ENCODE peak calls at places on chromosomes 13 and 19, in five cellular contexts. V, B, Z, E and H are unnamed samples.

GRCh38 chr19:52889076-52889475 is 8.4 kb downstream of the ZNF320 start:
- DNase-seq in Z (no peak), B (no peak), V (no peak), E (no peak), H (no peak)

GRCh38 chr19:47093841-47094240 is 19.7 kb downstream of the ZC3H4 start:
- DNase-seq in Z (no peak), V (no peak), E (no peak), B (no peak), H (no peak)

GRCh38 chr19:54551950-54552912 is 21.4 kb upstream of the LILRA2 start:
- DNase-seq in V (no peak), Z (no peak), E (no peak), B (no peak), H (no peak)

GRCh38 chr19:4581381-4582111 is 22.1 kb upstream of the SEMA6B start:
- DNase-seq in Z (peak), V (peak), E (peak), B (no peak), H (no peak)

GRCh38 chr19:32316034-32316433 is 29.4 kb upstream of the ZNF507 start:
- DNase-seq in Z (peak), V (no peak), E (no peak), B (no peak), H (no peak)

GRCh38 chr13:105403065-105403464 is 1132.4 kb downstream of the EFNB2 start:
- DNase-seq in Z (no peak), B (no peak), E (peak), V (no peak), H (peak)

GRCh38 chr19:3710265-3710812 is 2.2 kb downstream of the TJP3 start:
- DNase-seq in B (peak), V (peak), Z (peak), E (peak), H (peak)

GRCh38 chr13:113074401-113074800 is 31.2 kb upstream of the F7 start:
- DNase-seq in V (no peak), B (no peak), E (no peak), Z (no peak), H (no peak)

GRCh38 chr13:47903836-47904235 is 97.2 kb downstream of the SUCLA2 start:
- DNase-seq in E (peak), B (peak), V (peak), Z (no peak), H (peak)

GRCh38 chr13:95199896-95200295 is 101.4 kb downstream of the ABCC4 start:
- DNase-seq in Z (no peak), E (no peak), V (no peak), B (no peak), H (no peak)

GRCh38 chr13:109682534-109683244 is 103.7 kb downstream of the IRS2 start:
- DNase-seq in E (no peak), V (no peak), Z (no peak), B (no peak), H (no peak)

GRCh38 chr19:53900191-53900860 is 8.8 kb upstream of the CACNG7 start:
- DNase-seq in E (no peak), Z (no peak), B (no peak), V (no peak), H (no peak)

GRCh38 chr13:93055233-93055632 is 171.4 kb upstream of the GPC6 start:
- DNase-seq in E (no peak), Z (no peak), V (no peak), B (no peak), H (no peak)

GRCh38 chr13:101523732-101524131 is 71.3 kb downstream of the ITGBL1 start:
- DNase-seq in V (peak), B (peak), E (peak), Z (no peak), H (peak)

GRCh38 chr19:18401580-18402112 is 4.2 kb upstream of the LRRC25 start:
- DNase-seq in E (peak), V (peak), Z (peak), B (peak), H (peak)

GRCh38 chr13:44364601-44365000 is 9.0 kb upstream of the SERP2 start:
- DNase-seq in E (peak), B (peak), Z (no peak), V (peak), H (peak)

GRCh38 chr19:17576758-17577532 is 21.5 kb downstream of the COLGALT1 start:
- DNase-seq in V (no peak), B (peak), Z (peak), E (peak), H (peak)

GRCh38 chr13:36919206-36919832 is 719 bp downstream of the SMAD9 start:
- DNase-seq in E (peak), B (peak), Z (no peak), V (peak), H (peak)

GRCh38 chr19:45086453-45086852 is 6.5 kb upstream of the PPP1R37 start:
- DNase-seq in E (no peak), V (no peak), Z (no peak), B (no peak), H (no peak)

GRCh38 chr13:46593403-46593802 is 40.4 kb downstream of the LRCH1 start:
- DNase-seq in B (no peak), Z (no peak), V (no peak), E (no peak), H (no peak)

GRCh38 chr19:45863840-45864628 is at the start of gene FOXA3:
- DNase-seq in B (no peak), V (peak), E (peak), Z (peak), H (peak)

GRCh38 chr19:53037101-53038097 is 7.1 kb upstream of the ERVV-2 start:
- DNase-seq in V (no peak), Z (peak), E (peak), B (peak), H (peak)

GRCh38 chr13:48028066-48028465 is 9.5 kb upstream of the NUDT15 start:
- DNase-seq in V (peak), Z (no peak), E (no peak), B (no peak), H (no peak)

GRCh38 chr13:30196025-30196424 is 111.3 kb downstream of the KATNAL1 start:
- DNase-seq in E (peak), V (peak), Z (no peak), B (no peak), H (no peak)

GRCh38 chr19:750640-751423 is at the start of gene MISP:
- DNase-seq in V (peak), B (no peak), E (no peak), Z (peak), H (no peak)

GRCh38 chr13:109951491-109951890 is 165.1 kb upstream of the IRS2 start:
- DNase-seq in B (no peak), E (no peak), Z (no peak), V (no peak), H (no peak)

GRCh38 chr13:78131811-78132210 is 213.2 kb upstream of the EDNRB start:
- DNase-seq in E (no peak), B (peak), Z (no peak), V (peak), H (no peak)

GRCh38 chr13:75685239-75685697 is 49.1 kb downstream of the LMO7 start:
- DNase-seq in B (peak), V (peak), E (peak), Z (no peak), H (peak)

GRCh38 chr13:109479991-109480696 is 306.2 kb downstream of the IRS2 start:
- DNase-seq in E (peak), B (peak), V (peak), Z (no peak), H (peak)

GRCh38 chr19:43532962-43533545 is at the start of gene ZNF575:
- DNase-seq in V (peak), E (peak), Z (peak), B (peak), H (peak)

GRCh38 chr19:1768918-1769644 is 15.8 kb downstream of the ONECUT3 start:
- DNase-seq in Z (no peak), E (no peak), B (no peak), V (no peak), H (no peak)

GRCh38 chr19:1767464-1767933 is 14.2 kb downstream of the ONECUT3 start:
- DNase-seq in B (peak), E (no peak), V (peak), Z (peak), H (peak)

GRCh38 chr19:1769645-1769985 is 16.3 kb downstream of the ONECUT3 start:
- DNase-seq in V (no peak), B (no peak), E (no peak), Z (no peak), H (no peak)

GRCh38 chr19:1766800-1767352 is 13.6 kb downstream of the ONECUT3 start:
- DNase-seq in Z (peak), E (no peak), V (no peak), B (no peak), H (no peak)

DNA sequence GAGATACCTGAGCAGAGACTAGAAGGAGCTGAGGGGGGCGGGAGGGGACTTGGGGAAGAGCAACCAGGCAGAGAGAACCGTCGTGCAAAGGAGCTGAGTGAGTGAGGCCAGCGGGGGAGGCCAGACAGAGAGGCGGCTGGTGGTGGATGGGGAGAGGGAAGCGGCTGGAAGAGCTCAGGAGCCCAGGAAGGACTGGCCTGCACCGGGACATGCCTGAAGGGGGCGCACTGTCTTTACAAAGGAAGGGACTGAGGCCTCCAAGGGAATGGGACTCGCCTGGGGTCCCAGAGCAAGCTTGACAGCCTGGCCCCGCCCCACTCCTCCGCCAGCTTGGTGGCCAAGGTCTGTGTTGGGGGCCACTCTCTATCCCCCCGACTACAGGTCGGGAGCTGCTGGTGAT is 14.9 kb downstream of the ONECUT3 start:
- DNase-seq in V (no peak), B (no peak), Z (peak), E (no peak), H (peak)
- TF ChIP-seq CTCF in V (peak), B (peak), Z (peak), E (no peak), H (peak)

GRCh38 chr19:11535792-11536595 is 2.7 kb upstream of the CNN1 start:
- DNase-seq in E (peak), V (peak), Z (peak), B (peak), H (peak)

GRCh38 chr19:11541238-11541637 is 2.6 kb downstream of the CNN1 start:
- DNase-seq in V (no peak), E (no peak), Z (no peak), B (no peak), H (no peak)

GRCh38 chr19:11538232-11539036 is at the start of gene CNN1:
- DNase-seq in V (no peak), Z (peak), B (peak), E (peak), H (peak)

GRCh38 chr19:11540642-11541041 is 2.0 kb downstream of the CNN1 start:
- DNase-seq in V (no peak), E (no peak), B (no peak), Z (no peak), H (no peak)

GRCh38 chr19:11539495-11540365 is 1.1 kb downstream of the CNN1 start:
- DNase-seq in V (no peak), Z (peak), E (peak), B (no peak), H (peak)
- H3K4me3 ChIP-seq in V (no peak), Z (peak), E (no peak), B (peak), H (peak)

GRCh38 chr19:6862673-6863078 is 24.7 kb upstream of the ADGRE1 start:
- DNase-seq in E (peak), Z (peak), B (peak), V (peak), H (peak)
- TF ChIP-seq CTCF in E (peak), Z (peak), B (peak), V (peak), H (peak)

DNA sequence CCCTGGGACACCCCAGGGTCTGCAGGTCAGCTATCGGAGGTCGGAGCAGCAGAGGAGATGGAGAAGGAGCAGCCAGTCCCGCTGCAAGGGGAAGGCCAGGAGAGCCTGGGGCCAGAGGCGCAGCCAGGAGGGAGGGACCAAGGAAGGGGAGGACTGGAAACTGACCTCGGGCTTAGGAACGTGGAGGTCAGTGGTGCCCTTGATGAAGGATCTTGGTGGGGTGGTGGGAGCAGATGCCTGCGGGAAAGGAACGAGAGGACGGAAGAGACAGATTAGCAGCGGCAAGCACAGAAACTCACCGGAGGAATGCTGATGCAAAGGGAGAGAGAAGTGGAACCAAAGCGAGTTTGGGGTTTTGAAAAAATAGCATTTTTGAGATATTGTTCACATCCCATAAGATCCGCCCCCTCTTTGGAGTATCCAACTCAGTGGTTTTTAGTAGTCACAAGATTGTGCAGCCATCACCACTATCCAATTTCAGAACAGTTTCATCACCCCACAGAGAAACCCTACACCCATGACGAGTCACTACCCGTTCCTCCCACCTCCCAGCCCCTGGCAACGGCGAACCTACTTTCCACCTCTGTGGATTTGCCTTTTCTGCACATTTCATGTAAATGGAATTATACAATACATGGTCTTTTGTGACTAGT is 22.1 kb downstream of the PLEKHF1 start:
- DNase-seq in E (peak), Z (peak), B (peak), V (peak), H (peak)
- H3K4me3 ChIP-seq in E (peak), Z (no peak), B (peak), V (no peak), H (peak)

GRCh38 chr13:51243832-51244231 is 21.6 kb downstream of the FAM124A start:
- DNase-seq in B (no peak), E (no peak), Z (no peak), V (no peak), H (no peak)

GRCh38 chr13:51240888-51241475 is 18.8 kb downstream of the FAM124A start:
- DNase-seq in Z (no peak), V (no peak), E (no peak), B (no peak), H (peak)

GRCh38 chr13:51240178-51240577 is 18.0 kb downstream of the FAM124A start:
- DNase-seq in V (no peak), Z (no peak), E (no peak), B (no peak), H (peak)

GRCh38 chr13:51243227-51243626 is 21.0 kb downstream of the FAM124A start:
- DNase-seq in Z (no peak), E (no peak), B (no peak), V (no peak), H (no peak)

GRCh38 chr13:51241720-51242119 is 19.5 kb downstream of the FAM124A start:
- DNase-seq in E (no peak), Z (no peak), B (peak), V (no peak), H (peak)
- TF ChIP-seq CTCF in E (no peak), Z (no peak), B (no peak), V (no peak), H (no peak)

GRCh38 chr13:65260938-65261880 is 1968.9 kb downstream of the PCDH9 start:
- DNase-seq in V (no peak), E (no peak), Z (no peak), B (no peak), H (no peak)
- H3K4me3 ChIP-seq in V (no peak), E (peak), Z (no peak), B (no peak), H (no peak)

DNA sequence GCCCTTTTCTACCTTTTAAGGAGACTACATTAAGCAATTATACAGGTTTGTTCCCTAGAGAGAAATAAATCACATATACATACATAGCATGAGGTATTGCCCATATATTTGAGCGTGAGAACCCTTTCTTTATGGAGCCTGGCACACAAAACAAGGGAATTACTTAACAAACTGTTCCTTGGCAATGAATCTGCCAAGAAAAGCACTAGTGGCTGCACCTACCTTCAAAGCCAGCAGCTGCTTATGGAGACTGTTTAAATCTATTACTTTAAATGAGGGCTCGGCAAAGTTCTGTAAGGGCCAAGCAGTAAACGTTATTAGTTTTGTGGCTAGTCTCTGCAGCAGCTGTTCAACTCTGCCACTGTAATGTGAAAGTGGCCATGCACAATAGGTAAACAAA is 7.0 kb downstream of the RFX1 start:
- DNase-seq in E (no peak), B (no peak), Z (no peak), V (no peak), H (no peak)
- TF ChIP-seq CTCF in E (no peak), B (no peak), Z (no peak), V (no peak), H (no peak)

DNA sequence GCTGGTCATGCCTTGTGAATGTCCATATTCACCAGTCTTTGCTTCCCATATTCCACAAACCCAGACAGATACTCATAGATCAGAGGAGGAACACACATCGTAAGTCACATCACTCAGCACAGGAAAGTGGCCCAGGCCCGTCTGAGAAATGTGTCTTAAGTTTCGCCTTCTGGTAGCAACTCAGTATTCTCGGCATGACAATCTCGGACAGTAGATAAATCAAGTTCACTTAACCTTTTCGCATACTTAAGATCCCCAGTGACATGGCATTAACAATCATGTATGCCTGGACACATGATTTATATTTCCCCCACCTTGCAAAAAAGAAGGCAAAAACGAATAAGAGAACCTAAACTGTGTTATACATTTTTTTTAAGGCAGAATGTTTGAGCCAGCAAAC is 360.5 kb downstream of the TDRD3 start:
- DNase-seq in Z (no peak), E (no peak), V (no peak), B (no peak), H (no peak)
- H3K4me3 ChIP-seq in Z (no peak), E (no peak), V (no peak), B (no peak), H (no peak)

DNA sequence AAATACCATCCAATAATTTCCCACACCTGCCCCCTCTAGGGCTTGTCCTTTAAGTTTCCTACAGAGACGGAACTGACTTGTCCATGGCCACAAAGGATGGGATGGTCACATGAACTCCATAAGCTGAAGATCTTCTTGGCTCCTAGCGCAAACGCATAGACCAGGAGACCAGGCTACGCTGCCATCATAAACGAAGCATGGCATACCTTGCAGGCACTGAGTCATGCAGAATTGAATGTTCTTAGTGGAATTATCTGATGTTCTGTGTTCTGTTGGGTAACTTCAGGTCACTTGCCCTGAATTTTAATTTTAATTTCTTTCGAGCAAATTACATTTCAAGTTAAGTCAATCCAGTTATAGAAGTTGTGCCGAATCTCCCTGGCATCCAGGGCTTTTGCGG is 96.4 kb upstream of the STARD13 start:
- DNase-seq in V (no peak), Z (no peak), B (no peak), E (no peak), H (no peak)
- TF ChIP-seq CTCF in V (no peak), Z (no peak), B (no peak), E (no peak), H (no peak)

GRCh38 chr13:41229356-41229755 is 34.0 kb downstream of the MTRF1 start:
- DNase-seq in V (no peak), E (no peak), B (no peak), Z (no peak), H (no peak)

GRCh38 chr13:41231786-41232185 is 31.6 kb downstream of the MTRF1 start:
- DNase-seq in Z (peak), B (no peak), V (no peak), E (peak), H (peak)

GRCh38 chr13:41236369-41236768 is 27.0 kb downstream of the MTRF1 start:
- DNase-seq in V (no peak), B (no peak), E (no peak), Z (no peak), H (no peak)

GRCh38 chr13:41231025-41231677 is 32.2 kb downstream of the MTRF1 start:
- DNase-seq in V (no peak), E (no peak), Z (no peak), B (no peak), H (no peak)

GRCh38 chr13:41232715-41233114 is 30.7 kb downstream of the MTRF1 start:
- DNase-seq in Z (no peak), E (no peak), V (no peak), B (no peak), H (no peak)
- H3K4me3 ChIP-seq in Z (no peak), E (no peak), V (no peak), B (no peak), H (no peak)